ENCODE peak calls at places on chromosomes 4 and X, in nine cellular contexts. H is AG09309, P is uterus, I is coronary artery, E is brain microvascular endothelial cell, O is astrocyte of the spinal cord, D is HCT116, V is BE2C, Z is foreskin fibroblast. L is an unnamed sample.

GRCh38 chr4:81343046-81343445 is 128.0 kb upstream of the PRKG2 start:
- DNase-seq in H (no peak), P (no peak), I (no peak), E (no peak), O (no peak), D (no peak), V (no peak), Z (no peak), L (no peak)

GRCh38 chr4:48974979-48975640 is 11.0 kb upstream of the CWH43 start:
- DNase-seq in H (no peak), P (no peak), I (no peak), E (no peak), O (no peak), D (no peak), V (no peak), Z (no peak), L (no peak)

GRCh38 chr4:83917572-83917971 is 381.7 kb downstream of the GPAT3 start:
- DNase-seq in H (no peak), P (no peak), I (no peak), E (no peak), O (no peak), D (no peak), V (peak; percentile 26), Z (no peak), L (no peak)

GRCh38 chrX:132395645-132396044 is 93.2 kb downstream of the MBNL3 start:
- DNase-seq in H (no peak), P (no peak), I (no peak), E (no peak), O (no peak), D (no peak), V (no peak), Z (no peak), L (no peak)

GRCh38 chrX:139862208-139862607 is 70.6 kb downstream of the ATP11C start:
- DNase-seq in H (no peak), P (no peak), I (no peak), E (no peak), O (no peak), D (no peak), V (no peak), Z (no peak), L (no peak)

GRCh38 chrX:119880552-119881437 is 9.2 kb downstream of the NDUFA1 start:
- DNase-seq in H (peak; percentile 14), P (no peak), I (no peak), E (peak; percentile 55), O (peak; percentile 51), D (peak; percentile 23), V (peak; percentile 36), Z (peak; percentile 51), L (no peak)

GRCh38 chrX:20266810-20267598 is at the start of gene RPS6KA3:
- DNase-seq in H (no peak), P (peak; percentile 89), I (peak; percentile 91), E (peak; percentile 81), O (peak; percentile 86), D (peak; percentile 57), V (peak; percentile 90), Z (peak; percentile 81), L (no peak)

GRCh38 chrX:134324359-134324758 is 87.4 kb downstream of the CCDC160 start:
- DNase-seq in H (no peak), P (no peak), I (no peak), E (no peak), O (no peak), D (no peak), V (no peak), Z (no peak), L (no peak)

GRCh38 chr4:75653845-75654503 is 19.2 kb downstream of the G3BP2 start:
- DNase-seq in H (no peak), P (no peak), I (no peak), E (peak; percentile 15), O (peak; percentile 28), D (no peak), V (no peak), Z (no peak), L (no peak)

GRCh38 chrX:103101280-103102042 is 8.5 kb upstream of the NXF3 start:
- DNase-seq in H (no peak), P (no peak), I (no peak), E (peak; percentile 5), O (no peak), D (no peak), V (peak; percentile 19), Z (no peak), L (no peak)

GRCh38 chr4:13193662-13194061 is 290.5 kb downstream of the RAB28 start:
- DNase-seq in H (no peak), P (no peak), I (no peak), E (no peak), O (no peak), D (no peak), V (no peak), Z (no peak), L (no peak)

GRCh38 chr4:28369504-28369903 is 1508.9 kb downstream of the STIM2 start:
- DNase-seq in H (no peak), P (no peak), I (no peak), E (no peak), O (no peak), D (no peak), V (no peak), Z (no peak), L (no peak)

GRCh38 chr4:89894654-89895652 is at the start of gene MMRN1:
- DNase-seq in H (no peak), P (no peak), I (no peak), E (no peak), O (no peak), D (no peak), V (no peak), Z (no peak), L (no peak)

GRCh38 chr4:26719954-26720552 is 136.2 kb downstream of the TBC1D19 start:
- DNase-seq in H (no peak), P (no peak), I (no peak), E (no peak), O (peak; percentile 63), D (peak; percentile 8), V (no peak), Z (peak; percentile 18), L (no peak)

GRCh38 chr4:144967161-144967560 is 130.8 kb downstream of the ANAPC10 start:
- DNase-seq in H (no peak), P (no peak), I (no peak), E (no peak), O (no peak), D (no peak), V (no peak), Z (no peak), L (no peak)

GRCh38 chr4:73417973-73418372 is 13.9 kb downstream of the ALB start:
- DNase-seq in H (no peak), P (no peak), I (no peak), E (peak; percentile 13), O (peak; percentile 17), D (no peak), V (no peak), Z (no peak), L (no peak)

GRCh38 chr4:152634110-152634760 is 45.6 kb downstream of the TMEM154 start:
- DNase-seq in H (peak; percentile 10), P (no peak), I (no peak), E (no peak), O (no peak), D (no peak), V (no peak), Z (no peak), L (no peak)

GRCh38 chrX:104254442-104255115 is at the start of gene ESX1:
- DNase-seq in H (no peak), P (no peak), I (no peak), E (no peak), O (no peak), D (no peak), V (no peak), Z (no peak), L (no peak)

GRCh38 chrX:24169211-24169610 is 19.7 kb downstream of the ZFX start:
- DNase-seq in H (no peak), P (no peak), I (no peak), E (no peak), O (no peak), D (no peak), V (no peak), Z (no peak), L (no peak)

GRCh38 chrX:132001127-132001526 is 22.0 kb upstream of the STK26 start:
- DNase-seq in H (no peak), P (no peak), I (no peak), E (no peak), O (no peak), D (no peak), V (no peak), Z (no peak), L (no peak)

GRCh38 chrX:46327229-46328081 is 217.8 kb downstream of the ZNF674 start:
- DNase-seq in H (no peak), P (no peak), I (no peak), E (peak; percentile 5), O (peak; percentile 29), D (peak; percentile 76), V (no peak), Z (peak; percentile 37), L (peak; percentile 59)
- H3K4me3 ChIP-seq in H (no peak overlapping the region), P (no peak overlapping the region), I (peak overlapping the region; percentile 28), E (no peak overlapping the region), O (no peak overlapping the region), D (peak overlapping the region; percentile 51), V (no peak overlapping the region), Z (no peak overlapping the region), L (peak overlapping the region; percentile 42)

GRCh38 chrX:10099411-10099810 is 57.4 kb upstream of the CLCN4 start:
- DNase-seq in H (no peak), P (no peak), I (no peak), E (no peak), O (no peak), D (no peak), V (no peak), Z (no peak), L (no peak)
- H3K4me3 ChIP-seq in H (no peak overlapping the region), P (no peak overlapping the region), I (no peak overlapping the region), E (no peak overlapping the region), O (no peak overlapping the region), D (no peak overlapping the region), V (no peak overlapping the region), Z (no peak overlapping the region), L (no peak overlapping the region)

DNA sequence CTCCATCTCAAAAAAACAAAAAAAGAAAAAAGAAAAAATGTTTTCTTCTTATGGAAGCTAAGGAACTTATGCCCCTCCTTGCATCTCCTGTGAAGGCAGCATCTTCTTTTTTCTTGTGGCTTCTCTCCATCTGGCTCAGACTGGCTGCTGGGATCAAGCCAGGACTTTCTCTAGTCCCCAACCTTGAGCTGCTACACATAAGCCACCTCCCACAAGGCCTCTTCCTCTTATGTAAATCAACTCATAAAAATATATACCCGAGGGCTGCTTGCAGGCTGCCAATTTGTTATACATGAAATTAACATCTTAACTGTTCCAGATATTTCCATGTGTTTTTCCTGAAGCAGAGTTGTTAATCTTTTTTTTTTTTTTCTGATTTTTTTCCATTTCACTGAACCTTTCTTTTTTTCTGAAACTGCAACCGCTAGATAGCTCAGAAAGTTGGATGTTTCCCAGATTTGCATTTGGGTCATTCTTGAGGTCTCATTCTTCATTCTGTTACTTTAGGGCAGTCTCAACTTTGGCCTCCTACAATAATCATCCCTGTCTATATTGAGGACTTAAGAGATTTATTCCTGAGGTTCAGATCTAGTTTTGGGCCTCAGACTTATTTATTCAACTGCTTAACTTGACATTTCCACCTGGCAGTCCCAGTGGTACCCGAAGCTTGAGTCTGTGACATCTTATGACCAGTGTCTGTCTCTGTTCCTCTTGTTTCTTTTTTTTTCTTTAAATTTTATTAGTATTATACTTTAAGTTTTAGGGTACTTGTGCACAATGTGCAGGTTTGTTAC is 10.3 kb downstream of the SNX25 start:
- DNase-seq in H (peak; percentile 74), P (peak; percentile 68), I (no peak), E (peak; percentile 44), O (peak; percentile 81), D (no peak), V (no peak), Z (peak; percentile 70), L (no peak)
- H3K4me3 ChIP-seq in H (no peak overlapping the region), P (no peak overlapping the region), I (no peak overlapping the region), E (no peak overlapping the region), O (no peak overlapping the region), D (no peak overlapping the region), V (no peak overlapping the region), Z (no peak overlapping the region), L (no peak overlapping the region)

GRCh38 chrX:53084043-53084570 is 1.9 kb downstream of the TSPYL2 start:
- DNase-seq in H (no peak), P (no peak), I (no peak), E (no peak), O (no peak), D (no peak), V (no peak), Z (no peak), L (no peak)
- H3K4me3 ChIP-seq in H (peak overlapping the region; percentile 72), P (no peak overlapping the region), I (peak overlapping the region; percentile 77), E (no peak overlapping the region), O (no peak overlapping the region), D (no peak overlapping the region), V (no peak overlapping the region), Z (peak overlapping the region; percentile 78), L (no peak overlapping the region)

L was measured in retinal pigment epithelial cell.